ENCODE peak calls at places on chromosomes 12 and 14, in ten cellular contexts. I is germinal center; R is naive thymus-derived CD8-positive, alpha-beta T cell; G is upper lobe of left lung; T is T-helper 2 cell; Y is substantia nigra; E is GOT3; B is left cardiac atrium; M is hepatic stellate cell; V is GM12878. H is an unnamed sample.

GRCh38 chr14:31070431-31070830 is 44.3 kb upstream of the STRN3 start:
- DNase-seq in I (no peak), R (no peak), G (no peak), T (no peak), Y (no peak), E (no peak), B (no peak), M (peak), V (no peak), H (no peak)

GRCh38 chr12:39365364-39366001 is 77.4 kb downstream of the KIF21A start:
- DNase-seq in I (no peak), R (no peak), G (no peak), T (no peak), Y (no peak), E (no peak), B (no peak), M (no peak), V (no peak), H (peak)

GRCh38 chr14:94284221-94284620 is 8.8 kb downstream of the SERPINA10 start:
- DNase-seq in I (no peak), R (no peak), G (no peak), T (no peak), Y (no peak), E (no peak), B (no peak), M (no peak), V (no peak), H (no peak)

GRCh38 chr14:67571275-67571990 is 28.6 kb downstream of the PIGH start:
- DNase-seq in I (peak), R (peak), G (peak), T (peak), Y (peak), E (peak), B (peak), M (peak), V (no peak), H (peak)

GRCh38 chr12:104370989-104371870 is 67.7 kb downstream of the EID3 start:
- DNase-seq in I (no peak), R (no peak), G (no peak), T (no peak), Y (no peak), E (no peak), B (no peak), M (peak), V (no peak), H (peak)

GRCh38 chr14:100103261-100104005 is 38.2 kb downstream of the EVL start:
- DNase-seq in I (no peak), R (no peak), G (no peak), T (peak), Y (no peak), E (no peak), B (no peak), M (no peak), V (no peak), H (no peak)

GRCh38 chr12:115709410-115710065 is 568.0 kb downstream of the MED13L start:
- DNase-seq in I (no peak), R (no peak), G (no peak), T (no peak), Y (no peak), E (no peak), B (peak), M (no peak), V (no peak), H (no peak)

GRCh38 chr12:79662046-79662811 is 28.5 kb downstream of the PAWR start:
- DNase-seq in I (no peak), R (no peak), G (no peak), T (peak), Y (no peak), E (no peak), B (no peak), M (no peak), V (no peak), H (peak)

GRCh38 chr14:51087024-51087423 is 7.9 kb downstream of the TRIM9 start:
- DNase-seq in I (no peak), R (no peak), G (no peak), T (no peak), Y (no peak), E (no peak), B (no peak), M (no peak), V (no peak), H (no peak)

GRCh38 chr12:48128800-48129199 is 9.6 kb downstream of the PFKM start:
- DNase-seq in I (no peak), R (no peak), G (no peak), T (no peak), Y (no peak), E (no peak), B (no peak), M (no peak), V (no peak), H (no peak)